ENCODE peak calls at places on chromosomes 16 and 17, in seven cellular contexts. S, I, Q, N, A, H and L are unnamed samples.

GRCh38 chr17:43975898-43976297 is 22.2 kb upstream of the PYY start:
- DNase-seq in S (no peak), I (no peak), Q (no peak), N (no peak), A (no peak), H (no peak), L (no peak)

GRCh38 chr16:23691483-23692189 is 12.9 kb downstream of the PLK1 start:
- DNase-seq in S (no peak), I (no peak), Q (no peak), N (no peak), A (no peak), H (peak), L (no peak)

GRCh38 chr17:79114455-79115301 is 40.1 kb downstream of the ENGASE start:
- DNase-seq in S (peak), I (peak), Q (no peak), N (no peak), A (no peak), H (no peak), L (no peak)

GRCh38 chr17:81930142-81931125 is 2.9 kb upstream of the MAFG start:
- DNase-seq in S (no peak), I (no peak), Q (no peak), N (no peak), A (no peak), H (no peak), L (peak)

GRCh38 chr17:29042679-29043538 is at the start of gene PIPOX:
- DNase-seq in S (peak), I (no peak), Q (no peak), N (no peak), A (no peak), H (peak), L (peak)

GRCh38 chr17:60455378-60455777 is 33.1 kb downstream of the CHCT1 start:
- DNase-seq in S (no peak), I (no peak), Q (no peak), N (no peak), A (no peak), H (no peak), L (no peak)

GRCh38 chr17:56914641-56915263 is 903 bp upstream of the TRIM25 start:
- DNase-seq in S (no peak), I (no peak), Q (no peak), N (no peak), A (no peak), H (peak), L (no peak)

GRCh38 chr17:68972119-68972704 is 17.0 kb upstream of the ABCA8 start:
- DNase-seq in S (no peak), I (no peak), Q (peak), N (no peak), A (no peak), H (peak), L (peak)

GRCh38 chr16:49094471-49094870 is 187.2 kb downstream of the CBLN1 start:
- DNase-seq in S (no peak), I (no peak), Q (no peak), N (no peak), A (no peak), H (no peak), L (no peak)

GRCh38 chr17:61431594-61432311 is 20.5 kb upstream of the TBX4 start:
- DNase-seq in S (no peak), I (peak), Q (no peak), N (no peak), A (no peak), H (peak), L (no peak)

GRCh38 chr17:72254808-72255449 is 134.1 kb downstream of the SOX9 start:
- DNase-seq in S (no peak), I (peak), Q (no peak), N (no peak), A (no peak), H (no peak), L (no peak)

GRCh38 chr16:253833-254232 is 19.2 kb downstream of the FAM234A start:
- DNase-seq in S (no peak), I (no peak), Q (no peak), N (no peak), A (no peak), H (no peak), L (no peak)

GRCh38 chr17:45432405-45433113 is at the start of gene ARHGAP27:
- DNase-seq in S (peak), I (peak), Q (no peak), N (peak), A (no peak), H (peak), L (no peak)

GRCh38 chr17:17491031-17491471 is 5.1 kb downstream of the RASD1 start:
- DNase-seq in S (no peak), I (no peak), Q (no peak), N (no peak), A (no peak), H (no peak), L (no peak)

GRCh38 chr17:27526603-27527002 is 70.4 kb downstream of the KSR1 start:
- DNase-seq in S (peak), I (no peak), Q (peak), N (peak), A (no peak), H (peak), L (peak)

GRCh38 chr17:9768381-9768934 is 22.9 kb downstream of the DHRS7C start:
- DNase-seq in S (no peak), I (peak), Q (no peak), N (no peak), A (no peak), H (peak), L (peak)

GRCh38 chr17:6386041-6386630 is 48.8 kb downstream of the AIPL1 start:
- DNase-seq in S (no peak), I (no peak), Q (no peak), N (no peak), A (no peak), H (no peak), L (no peak)

GRCh38 chr17:72388765-72389473 is 268.1 kb downstream of the SOX9 start:
- DNase-seq in S (no peak), I (peak), Q (no peak), N (no peak), A (no peak), H (peak), L (peak)

GRCh38 chr17:60039096-60039495 is 39.6 kb downstream of the HEATR6 start:
- DNase-seq in S (no peak), I (no peak), Q (no peak), N (no peak), A (no peak), H (no peak), L (no peak)

GRCh38 chr17:9432121-9432866 is 143.3 kb downstream of the STX8 start:
- DNase-seq in S (no peak), I (no peak), Q (no peak), N (no peak), A (no peak), H (peak), L (peak)

GRCh38 chr17:19482571-19482970 is 51.1 kb upstream of the SLC47A1 start:
- DNase-seq in S (no peak), I (peak), Q (no peak), N (no peak), A (no peak), H (peak), L (no peak)

GRCh38 chr17:77846531-77847085 is 111.9 kb upstream of the TNRC6C start:
- DNase-seq in S (no peak), I (no peak), Q (no peak), N (no peak), A (no peak), H (no peak), L (no peak)

GRCh38 chr16:2150418-2151187 is 2.2 kb downstream of the RAB26 start:
- DNase-seq in S (no peak), I (peak), Q (no peak), N (no peak), A (no peak), H (peak), L (peak)

GRCh38 chr17:1109606-1110523 is 69.9 kb downstream of the ABR start:
- DNase-seq in S (peak), I (no peak), Q (no peak), N (no peak), A (no peak), H (no peak), L (peak)

GRCh38 chr16:23836404-23837291 is 865 bp downstream of the PRKCB start:
- DNase-seq in S (no peak), I (no peak), Q (no peak), N (no peak), A (no peak), H (no peak), L (peak)

GRCh38 chr17:149231-149630 is 11.9 kb downstream of the SCGB1C2 start:
- DNase-seq in S (no peak), I (no peak), Q (no peak), N (peak), A (no peak), H (no peak), L (no peak)

GRCh38 chr16:73213761-73214480 is 166.0 kb upstream of the ZFHX3 start:
- DNase-seq in S (no peak), I (no peak), Q (no peak), N (no peak), A (no peak), H (no peak), L (no peak)

GRCh38 chr16:55280622-55281021 is 43.4 kb upstream of the IRX6 start:
- DNase-seq in S (no peak), I (peak), Q (no peak), N (no peak), A (no peak), H (no peak), L (no peak)

GRCh38 chr16:57480754-57481230 is 5.5 kb downstream of the DOK4 start:
- DNase-seq in S (no peak), I (no peak), Q (no peak), N (no peak), A (no peak), H (no peak), L (no peak)

GRCh38 chr16:57479043-57479421 is 7.3 kb downstream of the DOK4 start:
- DNase-seq in S (no peak), I (no peak), Q (no peak), N (no peak), A (no peak), H (no peak), L (no peak)

GRCh38 chr16:57481421-57481820 is 4.9 kb downstream of the DOK4 start:
- DNase-seq in S (no peak), I (no peak), Q (no peak), N (no peak), A (no peak), H (no peak), L (no peak)

GRCh38 chr16:57479422-57480126 is 6.7 kb downstream of the DOK4 start:
- DNase-seq in S (no peak), I (peak), Q (no peak), N (no peak), A (no peak), H (peak), L (no peak)

GRCh38 chr16:57480127-57480753 is 6.1 kb downstream of the DOK4 start:
- DNase-seq in S (no peak), I (no peak), Q (no peak), N (no peak), A (no peak), H (peak), L (no peak)
- TF ChIP-seq CTCF in S (no peak), I (no peak), Q (no peak), N (no peak), A (no peak), H (no peak), L (no peak)

GRCh38 chr16:87380403-87380802 is 3.2 kb downstream of the FBXO31 start:
- DNase-seq in S (no peak), I (no peak), Q (no peak), N (no peak), A (no peak), H (no peak), L (peak)

GRCh38 chr16:87384162-87384999 is 805 bp upstream of the FBXO31 start:
- DNase-seq in S (peak), I (no peak), Q (no peak), N (no peak), A (no peak), H (no peak), L (no peak)

GRCh38 chr16:87382023-87382785 is 1.4 kb downstream of the FBXO31 start:
- DNase-seq in S (no peak), I (no peak), Q (no peak), N (no peak), A (no peak), H (no peak), L (no peak)

GRCh38 chr16:87383522-87384161 is at the start of gene FBXO31:
- DNase-seq in S (peak), I (peak), Q (peak), N (peak), A (peak), H (peak), L (peak)

DNA sequence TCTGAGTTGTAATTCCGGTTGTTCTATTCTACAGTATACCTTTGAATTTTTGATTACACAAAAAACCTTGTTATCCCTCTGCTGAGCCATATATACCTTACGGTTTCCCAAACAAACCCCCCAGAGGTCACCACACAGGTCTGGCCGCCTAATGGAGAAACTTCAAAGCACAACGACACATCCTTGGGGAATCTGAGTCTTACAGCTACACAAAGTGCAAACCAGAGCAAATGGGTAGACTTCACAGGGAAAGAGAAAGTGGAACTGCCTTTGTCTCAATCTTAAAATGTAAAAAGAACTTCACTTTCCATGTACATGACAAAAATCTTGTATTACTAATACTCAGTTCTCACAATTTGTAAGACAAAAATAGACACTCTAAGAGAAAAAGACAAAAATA is 2.7 kb downstream of the FBXO31 start:
- DNase-seq in S (no peak), I (no peak), Q (no peak), N (no peak), A (no peak), H (peak), L (peak)
- H3K4me3 ChIP-seq in S (no peak), I (no peak), Q (peak), N (peak), A (peak), H (peak), L (peak)

DNA sequence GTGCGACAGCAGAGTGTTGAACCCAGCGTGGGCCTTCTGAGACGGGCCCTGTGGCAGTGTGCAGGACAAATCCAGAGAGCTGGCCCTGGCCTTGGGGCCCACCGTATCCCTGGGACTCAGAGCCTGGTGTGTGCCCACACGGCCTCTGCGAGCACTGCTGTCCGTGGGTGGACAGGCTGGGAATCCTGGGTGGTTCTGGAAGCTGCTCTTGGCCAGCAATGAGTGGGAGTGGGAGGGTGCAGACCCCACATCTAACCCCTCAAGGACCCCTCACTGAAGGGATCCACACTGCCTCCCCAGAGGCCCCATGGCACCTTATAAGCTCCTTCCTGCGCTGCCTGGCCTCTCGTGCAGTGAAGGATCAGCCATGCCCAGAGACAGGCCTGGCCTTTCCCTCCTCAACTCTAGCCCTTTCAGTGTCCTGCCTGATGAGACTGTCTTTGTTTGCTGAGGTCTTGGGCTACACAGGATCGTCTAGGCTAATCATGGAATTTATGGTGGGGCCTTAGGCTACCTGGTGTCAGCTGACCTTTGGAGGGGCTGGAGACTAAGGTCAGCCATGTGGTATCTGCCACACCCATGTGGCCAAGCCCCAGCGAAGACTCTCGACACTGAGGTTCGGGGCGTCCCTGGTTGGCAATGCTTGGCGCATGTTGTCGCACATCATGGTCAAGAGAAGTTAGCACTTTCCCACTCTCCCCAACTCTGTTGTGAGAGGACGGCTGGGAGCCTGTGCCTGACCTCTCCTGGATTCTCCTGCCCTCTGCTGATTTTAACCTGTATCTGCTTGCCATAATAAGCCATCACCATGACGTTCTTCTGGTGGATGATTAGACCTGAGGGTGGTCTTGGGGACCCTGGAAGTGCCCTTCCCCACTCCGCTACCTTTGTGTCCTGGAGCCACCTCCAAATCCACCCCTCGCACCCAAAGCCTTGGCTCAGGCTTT is 16.4 kb upstream of the GINS2 start:
- DNase-seq in S (no peak), I (no peak), Q (no peak), N (no peak), A (no peak), H (no peak), L (no peak)
- TF ChIP-seq CTCF in S (no peak), I (no peak), Q (no peak), N (no peak), A (no peak), H (no peak), L (no peak)

GRCh38 chr17:2749058-2749783 is at the start of gene CCDC92B:
- DNase-seq in S (no peak), I (no peak), Q (no peak), N (no peak), A (no peak), H (no peak), L (no peak)
- H3K4me3 ChIP-seq in S (no peak), I (peak), Q (no peak), N (peak), A (no peak), H (no peak), L (no peak)

DNA sequence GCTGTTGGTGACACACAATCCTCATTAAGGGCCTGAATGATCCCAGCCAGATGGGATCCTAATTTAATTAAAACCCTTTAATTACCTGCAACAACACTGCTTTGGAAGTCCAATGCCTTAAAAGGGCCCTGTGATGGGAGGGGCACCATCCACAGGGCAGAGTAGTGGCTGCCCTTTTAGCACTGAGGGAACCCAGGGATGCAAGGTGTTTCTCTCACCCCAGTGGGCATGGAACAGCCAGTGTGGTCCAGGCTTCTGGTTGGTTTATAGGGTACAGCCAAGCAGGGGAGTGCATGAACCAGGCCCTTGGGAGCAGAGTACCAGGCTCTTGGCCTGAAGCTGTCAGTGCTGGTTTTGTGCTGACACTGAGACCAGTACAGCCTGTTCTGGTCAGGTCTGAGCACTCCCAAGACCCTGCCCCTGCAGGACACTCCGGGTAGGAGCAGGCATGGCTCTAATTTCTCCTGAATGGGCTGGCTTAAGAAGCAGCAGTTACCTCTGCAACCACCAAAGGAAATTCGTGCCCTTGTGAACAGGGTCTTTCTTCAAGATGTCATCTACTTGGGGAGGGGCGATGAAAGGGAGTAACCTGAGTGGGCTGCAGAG is 9.9 kb downstream of the NXPH3 start:
- DNase-seq in S (no peak), I (no peak), Q (no peak), N (no peak), A (no peak), H (peak), L (no peak)
- TF ChIP-seq CTCF in S (no peak), I (peak), Q (no peak), N (no peak), A (peak), H (peak), L (no peak)

DNA sequence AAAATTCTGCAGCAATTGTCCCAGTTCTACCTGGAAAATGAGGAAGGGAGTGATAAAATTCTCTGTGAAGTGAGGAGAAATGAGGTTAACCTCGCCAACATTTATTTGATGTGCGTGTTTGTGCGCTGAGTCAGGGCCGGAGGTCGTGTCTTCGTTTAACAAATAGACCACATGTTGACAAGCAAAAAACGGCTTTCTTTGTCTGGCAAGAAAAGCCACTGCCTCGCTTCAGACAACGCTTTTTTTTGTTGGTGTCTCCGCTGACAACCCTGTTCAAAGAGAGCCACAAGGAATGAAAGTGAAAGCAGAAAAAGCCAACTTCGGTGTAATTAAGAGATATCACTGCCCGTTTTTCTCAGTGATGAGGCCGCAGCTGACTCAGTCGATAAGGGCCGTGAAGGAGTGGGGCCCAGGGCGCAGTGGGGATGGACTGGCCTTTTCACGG is 510.6 kb downstream of the CDH13 start:
- DNase-seq in S (no peak), I (peak), Q (no peak), N (no peak), A (peak), H (peak), L (peak)
- H3K4me3 ChIP-seq in S (no peak), I (peak), Q (peak), N (no peak), A (peak), H (peak), L (no peak)

DNA sequence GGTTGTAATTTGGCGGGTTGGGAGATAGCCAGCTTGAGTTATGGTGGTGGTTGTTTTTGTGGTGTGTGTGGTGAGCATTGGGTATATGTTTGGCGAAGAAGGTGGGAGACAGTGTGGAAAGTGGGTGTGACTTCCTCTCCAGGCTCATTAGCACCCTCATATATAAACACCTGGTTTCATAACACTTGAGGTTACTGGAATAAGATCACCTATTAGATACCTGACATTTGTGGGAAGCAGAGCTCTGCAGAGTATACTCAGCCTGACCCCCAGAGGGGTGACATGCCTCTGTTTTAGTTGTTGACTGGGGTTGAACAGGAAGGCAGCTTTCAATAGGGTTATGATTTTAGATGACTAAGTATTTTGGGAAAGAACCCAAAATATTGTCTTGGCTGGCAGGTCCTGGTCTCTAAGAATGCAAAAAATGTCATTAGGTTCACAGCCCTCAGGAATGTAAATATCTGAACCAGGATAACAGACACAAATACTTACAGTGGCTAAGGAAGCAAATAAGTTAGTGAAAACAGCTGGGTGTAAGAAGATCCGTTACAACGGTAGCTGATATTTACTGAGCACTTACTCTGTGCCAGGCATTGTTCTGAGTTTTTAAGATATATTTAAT is 18.3 kb upstream of the EFCAB13 start:
- DNase-seq in S (no peak), I (peak), Q (no peak), N (no peak), A (peak), H (peak), L (no peak)
- TF ChIP-seq CTCF in S (no peak), I (no peak), Q (no peak), N (no peak), A (no peak), H (peak), L (no peak)

GRCh38 chr17:41052594-41052993 is 2.4 kb downstream of the KRTAP2-2 start:
- DNase-seq in S (no peak), I (no peak), Q (no peak), N (no peak), A (no peak), H (peak), L (no peak)
- H3K4me3 ChIP-seq in S (no peak), I (no peak), Q (no peak), N (no peak), A (no peak), H (no peak), L (no peak)

GRCh38 chr17:39818282-39819000 is 45.7 kb downstream of the IKZF3 start:
- DNase-seq in S (no peak), I (no peak), Q (no peak), N (no peak), A (no peak), H (no peak), L (peak)
- TF ChIP-seq CTCF in S (no peak), I (no peak), Q (no peak), N (no peak), A (no peak), H (no peak), L (no peak)